ENCODE peak calls at places on chromosome 3, in four cellular contexts. L, Q, X and U are unnamed samples.

GRCh38 chr3:177615015-177615414 is 417.7 kb upstream of the TBL1XR1 start:
- DNase-seq in X (peak), L (peak), Q (peak), U (peak)

GRCh38 chr3:116179091-116179490 is 266.2 kb downstream of the LSAMP start:
- DNase-seq in Q (no peak), X (peak), L (peak), U (peak)

GRCh38 chr3:56702487-56703315 is 19.6 kb upstream of the TASOR start:
- DNase-seq in X (peak), Q (peak), L (peak), U (peak)

GRCh38 chr3:187136936-187137335 is 2.4 kb downstream of the RPL39L start:
- DNase-seq in Q (no peak), L (peak), X (peak), U (no peak)

GRCh38 chr3:162718697-162719096 is 1222.1 kb downstream of the OTOL1 start:
- DNase-seq in X (peak), L (no peak), Q (no peak), U (no peak)

GRCh38 chr3:128501431-128501830 is 8.4 kb upstream of the GATA2 start:
- DNase-seq in X (no peak), Q (no peak), L (no peak), U (no peak)

GRCh38 chr3:33299395-33300081 is 22.3 kb downstream of the FBXL2 start:
- DNase-seq in Q (peak), L (peak), X (peak), U (peak)

GRCh38 chr3:87175662-87176230 is 51.4 kb upstream of the CHMP2B start:
- DNase-seq in X (no peak), Q (no peak), L (no peak), U (no peak)

GRCh38 chr3:76369170-76369569 is 583.8 kb upstream of the ZNF717 start:
- DNase-seq in L (no peak), Q (no peak), X (peak), U (peak)

GRCh38 chr3:174191380-174191779 is 667.8 kb upstream of the NAALADL2 start:
- DNase-seq in X (no peak), L (no peak), Q (no peak), U (no peak)

GRCh38 chr3:192331749-192332385 is 395.5 kb downstream of the FGF12 start:
- DNase-seq in Q (no peak), X (no peak), L (no peak), U (no peak)

GRCh38 chr3:143961351-143961750 is 10.3 kb upstream of the DIPK2A start:
- DNase-seq in L (no peak), X (no peak), Q (no peak), U (no peak)

GRCh38 chr3:188220097-188220788 is 66.3 kb downstream of the LPP start:
- DNase-seq in Q (no peak), L (no peak), X (no peak), U (peak)

GRCh38 chr3:124707667-124708066 is 22.6 kb upstream of the UMPS start:
- DNase-seq in L (peak), X (peak), Q (peak), U (peak)

GRCh38 chr3:43866529-43867353 is 176.0 kb downstream of the ABHD5 start:
- DNase-seq in Q (peak), L (peak), X (peak), U (no peak)

GRCh38 chr3:48504051-48504946 is at the start of gene SHISA5:
- DNase-seq in L (peak), Q (peak), X (peak), U (peak)

GRCh38 chr3:123816673-123817207 is 67.4 kb downstream of the MYLK start:
- DNase-seq in X (peak), L (peak), Q (no peak), U (peak)

GRCh38 chr3:54304867-54305266 is 182.5 kb downstream of the CACNA2D3 start:
- DNase-seq in X (no peak), Q (no peak), L (no peak), U (no peak)

GRCh38 chr3:43153189-43154083 is 47.6 kb upstream of the POMGNT2 start:
- DNase-seq in L (peak), Q (peak), X (peak), U (peak)

GRCh38 chr3:126659915-126660886 is 5.3 kb upstream of the TXNRD3 start:
- DNase-seq in Q (no peak), L (peak), X (no peak), U (no peak)

GRCh38 chr3:103899328-103899727 is 1464.5 kb downstream of the ZPLD1 start:
- DNase-seq in Q (no peak), X (no peak), L (no peak), U (no peak)

GRCh38 chr3:53700441-53700840 is 145.8 kb downstream of the CHDH start:
- DNase-seq in L (no peak), Q (no peak), X (no peak), U (no peak)

GRCh38 chr3:151856106-151856505 is 17.3 kb upstream of the SUCNR1 start:
- DNase-seq in L (peak), Q (no peak), X (no peak), U (no peak)

GRCh38 chr3:43161684-43162512 is 56.0 kb upstream of the POMGNT2 start:
- DNase-seq in X (no peak), Q (no peak), L (peak), U (peak)

GRCh38 chr3:143416229-143416628 is 296.7 kb downstream of the CHST2 start:
- DNase-seq in Q (no peak), L (no peak), X (no peak), U (no peak)

GRCh38 chr3:99945328-99945995 is 127.8 kb downstream of the CMSS1 start:
- DNase-seq in X (peak), L (peak), Q (no peak), U (no peak)

GRCh38 chr3:73774645-73775044 is 149.9 kb upstream of the PDZRN3 start:
- DNase-seq in X (no peak), L (no peak), Q (no peak), U (no peak)